ENCODE peak calls at places on chromosomes 16 and 17, in nine cellular contexts. One of them, this sample, is unnamed.

GRCh38 chr16:81492307-81492706 is 47.7 kb downstream of the CMIP start:
- DNase-seq in WTC11: no peak
- DNase-seq in tibial nerve: no peak
- DNase-seq in OCI-LY7: no peak
- DNase-seq in IMR-90: no peak
- DNase-seq in lower leg skin: no peak
- DNase-seq in D721Med: no peak
- DNase-seq in progenitor cell of endocrine pancreas: no peak
- DNase-seq in right lobe of liver: no peak
- DNase-seq in this sample: no peak

GRCh38 chr16:86325360-86325759 is 185.0 kb upstream of the FOXF1 start:
- DNase-seq in OCI-LY7: no peak
- DNase-seq in tibial nerve: no peak
- DNase-seq in right lobe of liver: no peak
- DNase-seq in IMR-90: no peak
- DNase-seq in lower leg skin: no peak
- DNase-seq in progenitor cell of endocrine pancreas: no peak
- DNase-seq in WTC11: no peak
- DNase-seq in D721Med: no peak
- DNase-seq in this sample: no peak

GRCh38 chr16:57803413-57803990 is 1.2 kb upstream of the KIFC3 start:
- DNase-seq in OCI-LY7: no peak
- DNase-seq in IMR-90: no peak
- DNase-seq in tibial nerve: no peak
- DNase-seq in lower leg skin: no peak
- DNase-seq in WTC11: no peak
- DNase-seq in right lobe of liver: peak; percentile 7
- DNase-seq in progenitor cell of endocrine pancreas: no peak
- DNase-seq in D721Med: no peak
- DNase-seq in this sample: no peak

GRCh38 chr17:61400058-61400785 is 579 bp downstream of the TBX2 start:
- DNase-seq in right lobe of liver: no peak
- DNase-seq in progenitor cell of endocrine pancreas: no peak
- DNase-seq in WTC11: peak; percentile 39
- DNase-seq in tibial nerve: no peak
- DNase-seq in lower leg skin: no peak
- DNase-seq in OCI-LY7: no peak
- DNase-seq in D721Med: no peak
- DNase-seq in IMR-90: peak; percentile 40
- DNase-seq in this sample: peak; percentile 71

GRCh38 chr17:35812456-35812855 is 3.2 kb downstream of the TAF15 start:
- DNase-seq in WTC11: no peak
- DNase-seq in D721Med: no peak
- DNase-seq in tibial nerve: no peak
- DNase-seq in right lobe of liver: no peak
- DNase-seq in progenitor cell of endocrine pancreas: no peak
- DNase-seq in OCI-LY7: no peak
- DNase-seq in IMR-90: no peak
- DNase-seq in lower leg skin: no peak
- DNase-seq in this sample: no peak

GRCh38 chr17:35898283-35899070 is 18.3 kb upstream of the CCL5 start:
- DNase-seq in OCI-LY7: no peak
- DNase-seq in WTC11: no peak
- DNase-seq in lower leg skin: no peak
- DNase-seq in IMR-90: no peak
- DNase-seq in tibial nerve: no peak
- DNase-seq in right lobe of liver: peak; percentile 79
- DNase-seq in progenitor cell of endocrine pancreas: no peak
- DNase-seq in D721Med: no peak
- DNase-seq in this sample: no peak

GRCh38 chr16:28210979-28211505 is 723 bp downstream of the XPO6 start:
- DNase-seq in right lobe of liver: peak; percentile 79
- DNase-seq in progenitor cell of endocrine pancreas: peak; percentile 28
- DNase-seq in D721Med: peak; percentile 41
- DNase-seq in lower leg skin: peak; percentile 93
- DNase-seq in WTC11: peak; percentile 41
- DNase-seq in OCI-LY7: peak; percentile 61
- DNase-seq in IMR-90: peak; percentile 75
- DNase-seq in tibial nerve: peak; percentile 31
- DNase-seq in this sample: peak; percentile 95

GRCh38 chr17:61253293-61253801 is 146.3 kb upstream of the TBX2 start:
- DNase-seq in OCI-LY7: no peak
- DNase-seq in D721Med: no peak
- DNase-seq in right lobe of liver: no peak
- DNase-seq in lower leg skin: no peak
- DNase-seq in WTC11: no peak
- DNase-seq in IMR-90: no peak
- DNase-seq in progenitor cell of endocrine pancreas: no peak
- DNase-seq in tibial nerve: peak; percentile 46
- DNase-seq in this sample: peak; percentile 53

GRCh38 chr16:15650698-15651161 is 685 bp downstream of the NDE1 start:
- DNase-seq in D721Med: no peak
- DNase-seq in lower leg skin: peak; percentile 89
- DNase-seq in tibial nerve: peak; percentile 19
- DNase-seq in OCI-LY7: peak; percentile 36
- DNase-seq in progenitor cell of endocrine pancreas: no peak
- DNase-seq in right lobe of liver: peak; percentile 40
- DNase-seq in WTC11: peak; percentile 45
- DNase-seq in IMR-90: peak; percentile 13
- DNase-seq in this sample: peak; percentile 62

GRCh38 chr16:4288148-4288921 is 15.5 kb upstream of the TFAP4 start:
- DNase-seq in IMR-90: peak; percentile 82
- DNase-seq in OCI-LY7: peak; percentile 79
- DNase-seq in lower leg skin: peak; percentile 95
- DNase-seq in WTC11: peak; percentile 95
- DNase-seq in progenitor cell of endocrine pancreas: peak; percentile 74
- DNase-seq in right lobe of liver: peak; percentile 76
- DNase-seq in D721Med: peak; percentile 95
- DNase-seq in tibial nerve: peak; percentile 66
- DNase-seq in this sample: peak; percentile 82

GRCh38 chr16:88818610-88818874 is 6.8 kb upstream of the APRT start:
- DNase-seq in right lobe of liver: no peak
- DNase-seq in progenitor cell of endocrine pancreas: no peak
- DNase-seq in lower leg skin: no peak
- DNase-seq in tibial nerve: no peak
- DNase-seq in WTC11: no peak
- DNase-seq in IMR-90: no peak
- DNase-seq in OCI-LY7: no peak
- DNase-seq in D721Med: no peak
- DNase-seq in this sample: no peak

GRCh38 chr17:73285916-73286862 is 24.5 kb upstream of the CPSF4L start:
- DNase-seq in WTC11: no peak
- DNase-seq in lower leg skin: no peak
- DNase-seq in tibial nerve: no peak
- DNase-seq in D721Med: no peak
- DNase-seq in OCI-LY7: no peak
- DNase-seq in right lobe of liver: no peak
- DNase-seq in IMR-90: no peak
- DNase-seq in progenitor cell of endocrine pancreas: no peak
- DNase-seq in this sample: no peak

GRCh38 chr17:64128787-64129514 is 993 bp downstream of the ERN1 start:
- DNase-seq in progenitor cell of endocrine pancreas: no peak
- DNase-seq in D721Med: no peak
- DNase-seq in IMR-90: no peak
- DNase-seq in WTC11: no peak
- DNase-seq in lower leg skin: peak; percentile 91
- DNase-seq in OCI-LY7: peak; percentile 47
- DNase-seq in tibial nerve: peak; percentile 35
- DNase-seq in right lobe of liver: no peak
- DNase-seq in this sample: no peak

GRCh38 chr16:88570691-88571092 is 489 bp downstream of the ZC3H18 start:
- DNase-seq in OCI-LY7: peak; percentile 49
- DNase-seq in D721Med: no peak
- DNase-seq in right lobe of liver: peak; percentile 46
- DNase-seq in IMR-90: no peak
- DNase-seq in lower leg skin: no peak
- DNase-seq in tibial nerve: no peak
- DNase-seq in WTC11: no peak
- DNase-seq in progenitor cell of endocrine pancreas: no peak
- DNase-seq in this sample: peak; percentile 46

GRCh38 chr17:9767432-9767991 is 23.9 kb downstream of the DHRS7C start:
- DNase-seq in D721Med: no peak
- DNase-seq in IMR-90: no peak
- DNase-seq in lower leg skin: no peak
- DNase-seq in tibial nerve: no peak
- DNase-seq in right lobe of liver: no peak
- DNase-seq in OCI-LY7: no peak
- DNase-seq in WTC11: no peak
- DNase-seq in progenitor cell of endocrine pancreas: no peak
- DNase-seq in this sample: no peak

GRCh38 chr16:5607169-5607568 is 509.6 kb upstream of the EEF2KMT start:
- DNase-seq in D721Med: no peak
- DNase-seq in IMR-90: no peak
- DNase-seq in OCI-LY7: no peak
- DNase-seq in progenitor cell of endocrine pancreas: no peak
- DNase-seq in WTC11: no peak
- DNase-seq in right lobe of liver: no peak
- DNase-seq in lower leg skin: no peak
- DNase-seq in tibial nerve: no peak
- DNase-seq in this sample: no peak

GRCh38 chr16:5605404-5605803 is 507.8 kb upstream of the EEF2KMT start:
- DNase-seq in lower leg skin: no peak
- DNase-seq in tibial nerve: no peak
- DNase-seq in D721Med: no peak
- DNase-seq in IMR-90: no peak
- DNase-seq in progenitor cell of endocrine pancreas: no peak
- DNase-seq in WTC11: no peak
- DNase-seq in OCI-LY7: no peak
- DNase-seq in right lobe of liver: no peak
- DNase-seq in this sample: no peak

GRCh38 chr16:5603836-5604235 is 506.2 kb upstream of the EEF2KMT start:
- DNase-seq in lower leg skin: no peak
- DNase-seq in D721Med: no peak
- DNase-seq in OCI-LY7: no peak
- DNase-seq in WTC11: no peak
- DNase-seq in IMR-90: no peak
- DNase-seq in progenitor cell of endocrine pancreas: no peak
- DNase-seq in tibial nerve: no peak
- DNase-seq in right lobe of liver: no peak
- DNase-seq in this sample: no peak

GRCh38 chr16:5604770-5605169 is 507.2 kb upstream of the EEF2KMT start:
- DNase-seq in right lobe of liver: no peak
- DNase-seq in tibial nerve: no peak
- DNase-seq in D721Med: no peak
- DNase-seq in lower leg skin: no peak
- DNase-seq in IMR-90: no peak
- DNase-seq in WTC11: no peak
- DNase-seq in OCI-LY7: peak; percentile 8
- DNase-seq in progenitor cell of endocrine pancreas: no peak
- DNase-seq in this sample: no peak
- TF ChIP-seq CTCF in right lobe of liver: peak; percentile 8
- TF ChIP-seq CTCF in tibial nerve: no peak
- TF ChIP-seq CTCF in D721Med: peak; percentile 68
- TF ChIP-seq CTCF in lower leg skin: no peak
- TF ChIP-seq CTCF in IMR-90: no peak
- TF ChIP-seq CTCF in WTC11: no peak
- TF ChIP-seq CTCF in OCI-LY7: no peak
- TF ChIP-seq CTCF in progenitor cell of endocrine pancreas: peak; percentile 61
- TF ChIP-seq CTCF in this sample: no peak

DNA sequence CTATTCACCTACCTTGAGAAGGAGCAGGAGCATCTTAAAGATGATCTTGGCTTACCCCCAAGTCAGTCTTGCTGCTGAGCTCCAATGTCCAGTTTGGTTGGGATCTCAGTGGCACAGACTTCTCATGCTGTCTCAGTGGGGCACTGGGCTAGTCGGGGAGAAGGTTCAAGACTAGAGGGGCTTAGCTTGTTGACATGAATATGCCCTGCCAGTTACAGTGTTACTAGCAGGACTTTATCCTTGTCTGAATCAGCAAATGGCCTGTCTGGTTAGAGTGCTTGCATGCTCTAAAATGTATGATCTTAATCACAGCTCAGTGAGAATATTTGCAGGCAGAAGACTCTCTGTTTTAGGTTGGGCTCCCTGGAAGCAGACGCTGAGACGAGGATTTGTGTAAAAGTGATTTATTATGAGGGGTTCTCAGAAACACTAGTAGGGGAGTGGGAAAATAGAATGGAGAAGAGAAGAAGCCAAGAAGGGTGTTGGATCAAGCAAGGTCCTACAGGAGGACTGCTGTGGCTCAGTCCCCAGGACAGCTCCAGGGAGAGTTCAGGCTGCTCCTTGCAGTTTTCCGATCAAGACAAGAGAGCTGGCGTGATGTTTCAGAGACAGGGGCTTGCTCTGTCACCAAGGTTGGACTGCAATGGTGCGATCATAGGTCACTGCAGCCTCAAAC is 150.4 kb upstream of the HS3ST2 start:
- DNase-seq in tibial nerve: no peak
- DNase-seq in lower leg skin: peak; percentile 54
- DNase-seq in right lobe of liver: no peak
- DNase-seq in OCI-LY7: no peak
- DNase-seq in WTC11: no peak
- DNase-seq in IMR-90: no peak
- DNase-seq in D721Med: no peak
- DNase-seq in progenitor cell of endocrine pancreas: no peak
- DNase-seq in this sample: no peak
- TF ChIP-seq CTCF in tibial nerve: no peak
- TF ChIP-seq CTCF in lower leg skin: no peak
- TF ChIP-seq CTCF in right lobe of liver: no peak
- TF ChIP-seq CTCF in OCI-LY7: no peak
- TF ChIP-seq CTCF in WTC11: no peak
- TF ChIP-seq CTCF in IMR-90: no peak
- TF ChIP-seq CTCF in D721Med: no peak
- TF ChIP-seq CTCF in progenitor cell of endocrine pancreas: no peak
- TF ChIP-seq CTCF in this sample: no peak

GRCh38 chr16:260326-260725 is 15.4 kb downstream of the RGS11 start:
- DNase-seq in IMR-90: no peak
- DNase-seq in OCI-LY7: no peak
- DNase-seq in D721Med: no peak
- DNase-seq in WTC11: no peak
- DNase-seq in tibial nerve: no peak
- DNase-seq in lower leg skin: no peak
- DNase-seq in progenitor cell of endocrine pancreas: no peak
- DNase-seq in right lobe of liver: no peak
- DNase-seq in this sample: no peak
- TF ChIP-seq CTCF in IMR-90: no peak
- TF ChIP-seq CTCF in OCI-LY7: no peak
- TF ChIP-seq CTCF in D721Med: no peak
- TF ChIP-seq CTCF in WTC11: no peak
- TF ChIP-seq CTCF in tibial nerve: no peak
- TF ChIP-seq CTCF in lower leg skin: no peak
- TF ChIP-seq CTCF in progenitor cell of endocrine pancreas: no peak
- TF ChIP-seq CTCF in right lobe of liver: no peak
- TF ChIP-seq CTCF in this sample: no peak

GRCh38 chr16:84927621-84928591 is 83.4 kb downstream of the ZDHHC7 start:
- DNase-seq in OCI-LY7: no peak
- DNase-seq in WTC11: no peak
- DNase-seq in progenitor cell of endocrine pancreas: no peak
- DNase-seq in right lobe of liver: no peak
- DNase-seq in D721Med: no peak
- DNase-seq in lower leg skin: no peak
- DNase-seq in IMR-90: no peak
- DNase-seq in tibial nerve: no peak
- DNase-seq in this sample: no peak
- TF ChIP-seq CTCF in OCI-LY7: no peak
- TF ChIP-seq CTCF in WTC11: no peak
- TF ChIP-seq CTCF in progenitor cell of endocrine pancreas: no peak
- TF ChIP-seq CTCF in right lobe of liver: no peak
- TF ChIP-seq CTCF in D721Med: no peak
- TF ChIP-seq CTCF in lower leg skin: no peak
- TF ChIP-seq CTCF in IMR-90: no peak
- TF ChIP-seq CTCF in tibial nerve: no peak
- TF ChIP-seq CTCF in this sample: no peak

GRCh38 chr17:41996855-41997164 is 20.4 kb downstream of the DNAJC7 start:
- DNase-seq in OCI-LY7: no peak
- DNase-seq in IMR-90: no peak
- DNase-seq in lower leg skin: no peak
- DNase-seq in D721Med: no peak
- DNase-seq in tibial nerve: no peak
- DNase-seq in WTC11: no peak
- DNase-seq in right lobe of liver: no peak
- DNase-seq in progenitor cell of endocrine pancreas: no peak
- DNase-seq in this sample: no peak
- TF ChIP-seq CTCF in OCI-LY7: no peak
- TF ChIP-seq CTCF in IMR-90: no peak
- TF ChIP-seq CTCF in lower leg skin: no peak
- TF ChIP-seq CTCF in D721Med: no peak
- TF ChIP-seq CTCF in tibial nerve: no peak
- TF ChIP-seq CTCF in WTC11: no peak
- TF ChIP-seq CTCF in right lobe of liver: no peak
- TF ChIP-seq CTCF in progenitor cell of endocrine pancreas: no peak
- TF ChIP-seq CTCF in this sample: no peak